ENCODE peak calls at places on chromosomes 1 and 21, in five cellular contexts. K is A549, A is GM12878, T is HL-60, S is SK-N-SH. E is an unnamed sample.

GRCh38 chr1:189939967-189940366 is 537.7 kb downstream of the BRINP3 start:
- DNase-seq in S (no peak), A (no peak), K (no peak), T (no peak), E (no peak)

GRCh38 chr1:168945870-168946269 is 160.6 kb upstream of the ATP1B1 start:
- DNase-seq in S (no peak), A (no peak), T (no peak), K (no peak), E (no peak)

GRCh38 chr1:83692524-83693336 is 306.2 kb downstream of the TTLL7 start:
- DNase-seq in A (peak), S (peak), K (no peak), T (no peak), E (peak)

GRCh38 chr21:33202464-33203363 is 27.0 kb upstream of the IFNAR2 start:
- DNase-seq in T (no peak), K (peak), A (no peak), S (no peak), E (no peak)

GRCh38 chr21:34845521-34846213 is 176.9 kb downstream of the CLIC6 start:
- DNase-seq in S (no peak), T (peak), A (peak), K (no peak), E (no peak)

GRCh38 chr1:155776414-155776813 is 80.6 kb downstream of the GON4L start:
- DNase-seq in T (peak), S (no peak), A (no peak), K (peak), E (no peak)

GRCh38 chr1:34831721-34832246 is 27.8 kb downstream of the SMIM12 start:
- DNase-seq in K (no peak), T (no peak), A (no peak), S (peak), E (no peak)

GRCh38 chr1:110877776-110878175 is 4.8 kb downstream of the CD53 start:
- DNase-seq in K (no peak), A (no peak), S (no peak), T (no peak), E (no peak)

GRCh38 chr1:161691846-161692245 is 15.2 kb upstream of the FCRLA start:
- DNase-seq in T (no peak), S (no peak), A (no peak), K (no peak), E (no peak)

GRCh38 chr1:15939181-15940109 is 36.5 kb downstream of the ZBTB17 start:
- DNase-seq in K (peak), A (no peak), T (no peak), S (peak), E (no peak)

GRCh38 chr1:119713538-119714456 is 2.1 kb downstream of the PHGDH start:
- DNase-seq in T (peak), A (no peak), K (no peak), S (no peak), E (peak)

GRCh38 chr21:32966120-32966519 is 59.6 kb upstream of the OLIG2 start:
- DNase-seq in A (no peak), T (no peak), S (no peak), K (no peak), E (no peak)

GRCh38 chr1:192140382-192140781 is 17.9 kb upstream of the RGS18 start:
- DNase-seq in K (no peak), A (no peak), S (no peak), T (no peak), E (no peak)

GRCh38 chr1:101587749-101588148 is 350.9 kb downstream of the S1PR1 start:
- DNase-seq in T (no peak), S (no peak), K (peak), A (no peak), E (no peak)

GRCh38 chr1:173429517-173430477 is 47.3 kb upstream of the PRDX6 start:
- DNase-seq in A (no peak), K (peak), T (peak), S (no peak), E (peak)

GRCh38 chr21:42440187-42440792 is 36.6 kb downstream of the UBASH3A start:
- DNase-seq in S (no peak), T (no peak), A (peak), K (no peak), E (no peak)

GRCh38 chr1:112509005-112509659 is 367 bp downstream of the WNT2B start:
- DNase-seq in K (no peak), S (no peak), A (no peak), T (no peak), E (peak)

GRCh38 chr1:25695066-25695990 is 78.7 kb downstream of the MAN1C1 start:
- DNase-seq in S (no peak), A (no peak), K (peak), T (no peak), E (peak)
- TF ChIP-seq CTCF in S (peak), A (no peak), K (peak), T (no peak), E (peak)

DNA sequence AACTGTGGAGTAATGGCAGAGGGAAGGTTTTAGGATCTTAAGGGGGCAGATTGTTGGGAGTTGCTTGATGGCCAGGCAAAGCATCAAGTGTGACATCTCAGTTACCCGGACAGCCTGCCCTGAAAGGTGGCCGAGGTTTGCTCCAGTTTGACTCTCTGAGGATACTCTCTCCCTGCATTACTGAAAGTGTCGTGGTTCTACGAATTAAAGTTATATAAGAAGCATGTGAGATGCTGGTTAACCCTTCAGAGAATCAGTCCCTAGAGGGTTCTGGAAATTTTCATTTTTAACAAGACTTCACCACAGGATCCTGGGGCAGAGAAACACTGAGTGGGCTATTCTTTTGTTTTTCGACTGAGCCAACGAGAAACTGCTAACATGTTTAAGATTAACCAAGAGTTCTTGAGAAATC is 689 bp upstream of the ZNF644 start:
- DNase-seq in S (no peak), T (no peak), A (no peak), K (no peak), E (no peak)
- TF ChIP-seq REST in S (no peak), T (no peak), A (no peak), K (no peak), E (no peak)

GRCh38 chr1:59077739-59078503 is 219.0 kb upstream of the FGGY start:
- DNase-seq in T (no peak), K (no peak), S (peak), A (no peak), E (peak)

GRCh38 chr1:59075021-59075420 is 221.9 kb upstream of the FGGY start:
- DNase-seq in S (no peak), K (no peak), T (no peak), A (no peak), E (no peak)

GRCh38 chr1:59078866-59079265 is 218.0 kb upstream of the FGGY start:
- DNase-seq in T (no peak), K (no peak), A (no peak), S (no peak), E (peak)

GRCh38 chr1:59074574-59074973 is 222.3 kb upstream of the FGGY start:
- DNase-seq in T (no peak), A (no peak), K (no peak), S (no peak), E (no peak)

GRCh38 chr1:59076612-59077011 is 220.3 kb upstream of the FGGY start:
- DNase-seq in T (no peak), S (peak), A (no peak), K (peak), E (no peak)
- TF ChIP-seq CTCF in T (no peak), S (peak), A (no peak), K (peak), E (no peak)

DNA sequence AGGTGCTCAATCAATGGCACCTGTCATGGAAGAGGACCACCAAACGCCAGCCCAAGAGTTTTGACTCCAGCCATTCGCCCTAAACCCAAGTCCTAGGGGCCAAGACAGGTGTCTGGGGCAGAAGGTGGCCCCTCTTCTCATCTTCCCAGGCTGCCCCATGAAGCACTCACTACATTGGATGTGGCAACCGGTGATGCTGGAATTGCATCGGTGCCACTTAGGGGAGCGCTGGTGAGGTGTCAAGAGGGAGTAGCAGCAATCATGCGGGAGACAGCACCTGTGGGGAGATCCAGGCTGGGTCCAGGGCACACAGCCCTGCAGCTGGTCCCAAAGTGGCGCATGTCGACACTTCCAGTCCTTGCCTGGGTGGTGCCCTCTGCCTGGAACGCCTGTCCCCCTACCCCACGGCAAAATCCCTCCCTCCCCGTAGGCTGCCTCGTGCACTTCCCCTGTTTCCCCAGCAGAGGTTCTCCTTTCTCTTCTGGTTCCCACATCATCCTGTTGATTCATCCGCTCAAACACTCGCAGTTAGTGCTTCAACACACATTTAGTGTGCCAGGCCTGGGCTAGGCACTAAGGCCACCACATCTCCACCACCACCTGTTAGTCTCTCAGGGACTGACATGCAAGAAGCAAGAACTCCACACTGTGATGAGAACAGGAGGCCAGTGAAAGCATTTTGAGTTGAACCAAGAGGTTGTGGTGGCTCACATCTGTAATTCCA is 18.5 kb downstream of the PLA2G2D start:
- DNase-seq in K (peak), T (peak), A (no peak), S (peak), E (peak)
- TF ChIP-seq REST in K (no peak), T (no peak), A (no peak), S (no peak), E (no peak)

DNA sequence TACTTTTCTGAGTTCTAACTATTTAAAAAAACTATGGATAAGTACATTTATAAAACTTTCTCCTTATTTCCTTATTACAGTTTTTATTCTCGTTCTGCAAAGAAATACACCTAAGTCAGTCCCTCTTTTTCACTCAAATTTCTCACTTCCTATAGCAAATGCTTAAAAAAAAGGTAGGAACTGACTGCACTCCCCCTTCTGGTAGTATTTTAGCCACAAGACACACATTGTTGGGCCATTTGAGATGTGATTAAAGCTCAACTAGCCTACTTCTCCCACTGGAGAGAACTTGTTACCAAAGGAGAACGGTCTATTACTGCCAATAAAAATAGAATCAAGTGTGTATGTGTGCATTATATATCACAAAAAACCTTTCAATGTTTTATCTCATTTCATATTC is 521.9 kb upstream of the PRMT6 start:
- DNase-seq in T (no peak), A (no peak), S (no peak), K (no peak), E (peak)
- TF ChIP-seq CTCF in T (no peak), A (no peak), S (no peak), K (no peak), E (peak)

GRCh38 chr1:21255284-21255942 is 34.9 kb downstream of the ECE1 start:
- DNase-seq in A (peak), T (peak), S (peak), K (peak), E (peak)
- TF ChIP-seq REST in A (no peak), T (no peak), S (peak), K (no peak), E (no peak)

GRCh38 chr1:43511394-43511793 is 19.3 kb upstream of the PTPRF start:
- DNase-seq in A (no peak), K (no peak), S (no peak), T (no peak), E (no peak)
- TF ChIP-seq CTCF in A (no peak), K (no peak), S (no peak), T (no peak), E (no peak)

GRCh38 chr1:226135709-226136108 is 50.8 kb downstream of the ACBD3 start:
- DNase-seq in T (no peak), S (peak), K (no peak), A (no peak), E (peak)
- TF ChIP-seq REST in T (no peak), S (no peak), K (no peak), A (no peak), E (no peak)

DNA sequence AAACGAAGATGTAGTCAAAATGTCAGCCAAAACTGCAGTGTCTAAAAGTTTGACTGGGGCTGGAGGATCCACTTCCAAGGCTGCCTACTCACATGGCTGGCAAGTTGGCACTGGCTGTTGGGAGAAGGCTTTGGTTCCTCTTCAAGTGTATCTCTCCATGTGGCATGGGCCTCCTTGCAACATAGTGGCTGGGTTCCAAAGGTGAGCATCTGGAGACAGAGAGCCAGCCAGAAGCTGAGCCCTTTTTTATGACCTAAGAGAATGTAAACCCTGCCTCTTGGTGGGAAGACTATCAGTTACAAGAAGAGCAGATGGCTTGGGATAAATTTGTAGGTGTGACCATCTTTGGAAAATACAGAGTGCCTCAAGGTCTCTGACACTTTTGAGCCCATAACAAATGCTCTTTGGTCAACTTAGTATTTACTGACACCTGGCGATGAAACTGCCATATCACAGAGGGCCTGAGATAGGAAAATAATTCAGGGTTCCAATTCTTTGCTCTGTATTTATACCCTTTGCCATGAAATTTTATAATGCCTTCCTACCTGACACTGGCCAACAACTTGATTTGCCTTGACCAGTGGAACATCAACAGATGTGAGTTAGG is 31.4 kb upstream of the PRELP start:
- DNase-seq in K (no peak), T (no peak), S (no peak), A (no peak), E (no peak)
- TF ChIP-seq CTCF in K (peak), T (no peak), S (no peak), A (peak), E (no peak)

E was measured in GM23338.